ENCODE peak calls at places on chromosome 1, in nine cellular contexts. T is tibial nerve, J is HCT116, B is heart left ventricle, E is upper lobe of left lung, A is HepG2, H is uterus, Q is sigmoid colon, U is spleen. F is an unnamed sample.

GRCh38 chr1:174815474-174815908 is 184.3 kb upstream of the CACYBP start:
- DNase-seq in T (no peak), J (no peak), B (no peak), E (no peak), A (no peak), H (no peak), Q (no peak), U (no peak), F (no peak)

GRCh38 chr1:89557954-89558353 is 33.3 kb downstream of the LRRC8B start:
- DNase-seq in T (no peak), J (no peak), B (no peak), E (no peak), A (no peak), H (no peak), Q (no peak), U (no peak), F (no peak)

GRCh38 chr1:30052178-30052577 is 671.2 kb downstream of the MATN1 start:
- DNase-seq in T (no peak), J (no peak), B (no peak), E (no peak), A (no peak), H (no peak), Q (no peak), U (no peak), F (no peak)

GRCh38 chr1:227131193-227131592 is 187.1 kb downstream of the CDC42BPA start:
- DNase-seq in T (no peak), J (peak; percentile 15), B (no peak), E (no peak), A (peak; percentile 30), H (no peak), Q (no peak), U (no peak), F (no peak)

GRCh38 chr1:201763439-201764140 is 65.4 kb upstream of the IPO9 start:
- DNase-seq in T (no peak), J (no peak), B (no peak), E (no peak), A (no peak), H (no peak), Q (no peak), U (no peak), F (no peak)

GRCh38 chr1:6485937-6486250 is 5.6 kb downstream of the PLEKHG5 start:
- DNase-seq in T (no peak), J (no peak), B (no peak), E (no peak), A (no peak), H (no peak), Q (no peak), U (no peak), F (no peak)

GRCh38 chr1:165933446-165934170 is 106.2 kb downstream of the UCK2 start:
- DNase-seq in T (no peak), J (no peak), B (no peak), E (no peak), A (no peak), H (no peak), Q (no peak), U (no peak), F (no peak)

GRCh38 chr1:243575070-243575469 is 275.0 kb downstream of the AKT3 start:
- DNase-seq in T (no peak), J (no peak), B (no peak), E (no peak), A (no peak), H (no peak), Q (no peak), U (no peak), F (no peak)

GRCh38 chr1:116119876-116120275 is 8.7 kb downstream of the MAB21L3 start:
- DNase-seq in T (no peak), J (no peak), B (no peak), E (no peak), A (no peak), H (no peak), Q (no peak), U (no peak), F (no peak)

DNA sequence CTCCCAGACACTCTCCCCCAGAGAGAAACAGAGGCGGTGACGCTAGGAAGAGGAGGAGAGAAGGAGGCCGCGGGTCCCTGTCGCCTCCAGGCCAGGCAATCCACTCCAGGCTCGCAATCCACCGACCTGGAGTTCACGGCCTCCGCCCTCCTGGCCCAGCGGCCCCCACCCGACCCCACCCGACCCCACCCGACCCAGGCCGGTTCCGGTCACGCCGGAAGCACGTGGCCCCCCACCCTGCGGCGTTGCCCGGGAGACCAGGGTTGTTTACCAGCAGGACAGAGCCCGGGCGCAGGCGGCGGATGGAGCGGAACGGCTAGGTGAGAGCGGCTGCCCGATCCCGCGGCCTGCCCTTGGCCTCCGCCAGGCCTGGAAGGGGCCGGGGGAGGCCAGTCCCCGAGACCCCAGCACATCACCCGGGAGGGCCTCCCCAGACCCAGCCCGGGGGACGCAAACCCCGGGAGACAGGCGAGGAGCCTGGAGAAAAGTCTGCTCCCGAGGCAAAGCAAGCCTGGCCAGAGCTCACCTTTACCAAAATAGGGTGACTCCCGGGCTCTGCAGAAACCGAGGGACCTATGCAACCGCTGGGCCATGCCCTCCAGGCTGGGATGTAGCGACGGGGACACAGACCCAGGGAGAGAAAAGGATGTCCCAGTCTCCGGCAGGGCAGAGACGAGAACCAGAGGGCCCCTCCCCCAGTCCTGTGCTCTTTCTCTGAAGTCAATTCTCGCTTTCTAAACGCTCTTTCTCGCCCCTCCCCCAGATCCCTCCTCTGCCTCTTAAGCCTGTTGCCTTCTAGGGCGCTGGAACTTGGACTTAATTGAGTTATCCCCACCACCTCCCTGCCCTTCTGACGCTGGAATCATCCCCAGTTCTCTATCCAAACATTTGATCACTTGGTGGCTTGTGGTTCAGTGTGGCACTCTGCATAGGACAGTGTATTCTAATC is at the start of the genes PLA2G2C and UBXN10:
- DNase-seq in T (no peak), J (no peak), B (peak; percentile 71), E (peak; percentile 93), A (peak; percentile 13), H (peak; percentile 44), Q (peak; percentile 95), U (peak; percentile 87), F (peak; percentile 81)
- TF ChIP-seq POLR2A in T (no peak), J (no peak), B (no peak), E (no peak), A (no peak), H (no peak), Q (no peak), U (no peak), F (no peak)

DNA sequence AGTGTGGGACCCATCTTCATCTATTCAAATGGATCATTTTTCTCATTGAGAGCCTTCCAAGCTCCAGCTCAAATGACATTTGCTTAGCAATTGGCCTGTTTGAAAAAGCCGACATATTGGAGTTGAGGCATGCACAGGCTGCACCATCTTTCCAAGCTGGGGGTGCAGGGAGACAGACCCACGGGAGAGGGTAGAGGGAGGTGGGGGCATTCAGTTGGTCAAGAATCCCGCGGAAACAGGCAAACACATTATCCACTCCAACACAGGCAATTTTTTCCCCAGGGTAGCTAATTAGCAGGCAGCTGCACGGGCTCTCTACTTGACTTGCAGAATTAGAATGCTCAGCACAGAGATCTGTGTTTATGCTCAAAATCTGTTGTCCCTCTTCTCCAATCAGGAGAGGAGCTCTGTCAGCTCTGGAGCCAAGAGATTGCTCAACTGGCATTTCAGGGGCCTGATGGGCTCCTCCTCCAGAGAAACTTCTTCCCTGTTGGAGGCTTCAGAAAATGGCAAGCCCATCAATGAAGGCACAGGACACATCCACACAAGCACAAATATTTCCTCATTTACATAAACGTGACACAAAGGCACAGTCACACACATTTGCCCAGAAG is 267.8 kb downstream of the FOXD2 start:
- DNase-seq in T (peak; percentile 47), J (no peak), B (no peak), E (no peak), A (no peak), H (no peak), Q (peak; percentile 46), U (no peak), F (no peak)
- H3K27me3 ChIP-seq in T (peaks cover 49% of the 10 kb centered on the region), J (no peaks in the 10 kb centered on the region), B (peaks cover 52% of the 10 kb centered on the region), E (peaks cover 11% of the 10 kb centered on the region), A (peaks cover 13% of the 10 kb centered on the region), H (peaks cover 16% of the 10 kb centered on the region), Q (peaks cover 27% of the 10 kb centered on the region), U (peaks cover 4% of the 10 kb centered on the region), F (peaks cover 4% of the 10 kb centered on the region)

DNA sequence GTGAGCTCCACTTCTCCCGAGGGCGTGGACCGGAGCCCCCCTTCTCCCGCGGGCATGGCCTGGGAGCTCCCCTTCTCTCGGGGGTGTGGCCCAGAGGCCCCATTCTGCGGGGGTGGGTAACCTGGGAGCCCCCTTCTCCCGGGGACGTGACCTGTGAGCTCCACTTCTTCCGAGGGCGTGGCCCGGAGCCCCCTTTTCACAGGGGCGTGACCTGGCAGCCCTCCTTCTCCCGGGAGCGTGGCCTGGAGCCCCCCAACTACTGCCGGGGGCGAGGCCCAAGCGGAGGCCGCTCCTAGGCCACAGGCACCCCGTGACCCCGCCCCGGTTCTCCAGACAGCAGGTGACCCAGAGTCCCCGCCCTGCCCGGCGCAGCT is 309 bp downstream of the C1orf174 start:
- DNase-seq in T (no peak), J (no peak), B (no peak), E (no peak), A (no peak), H (no peak), Q (no peak), U (no peak), F (peak; percentile 45)
- TF ChIP-seq CTCF in T (no peak), J (no peak), B (no peak), E (no peak), A (no peak), H (no peak), Q (no peak), U (no peak), F (no peak)

GRCh38 chr1:203630697-203631096 is 4.1 kb downstream of the ATP2B4 start:
- DNase-seq in T (no peak), J (no peak), B (peak; percentile 60), E (no peak), A (no peak), H (no peak), Q (peak; percentile 70), U (no peak), F (no peak)

GRCh38 chr1:203631349-203631748 is 4.7 kb downstream of the ATP2B4 start:
- DNase-seq in T (no peak), J (no peak), B (no peak), E (no peak), A (no peak), H (no peak), Q (no peak), U (no peak), F (no peak)

GRCh38 chr1:203628185-203628996 is 1.8 kb downstream of the ATP2B4 start:
- DNase-seq in T (peak; percentile 31), J (no peak), B (peak; percentile 60), E (peak; percentile 77), A (no peak), H (peak; percentile 63), Q (peak; percentile 86), U (peak; percentile 80), F (no peak)

GRCh38 chr1:203628997-203629508 is 2.4 kb downstream of the ATP2B4 start:
- DNase-seq in T (no peak), J (no peak), B (no peak), E (no peak), A (no peak), H (no peak), Q (no peak), U (no peak), F (no peak)

DNA sequence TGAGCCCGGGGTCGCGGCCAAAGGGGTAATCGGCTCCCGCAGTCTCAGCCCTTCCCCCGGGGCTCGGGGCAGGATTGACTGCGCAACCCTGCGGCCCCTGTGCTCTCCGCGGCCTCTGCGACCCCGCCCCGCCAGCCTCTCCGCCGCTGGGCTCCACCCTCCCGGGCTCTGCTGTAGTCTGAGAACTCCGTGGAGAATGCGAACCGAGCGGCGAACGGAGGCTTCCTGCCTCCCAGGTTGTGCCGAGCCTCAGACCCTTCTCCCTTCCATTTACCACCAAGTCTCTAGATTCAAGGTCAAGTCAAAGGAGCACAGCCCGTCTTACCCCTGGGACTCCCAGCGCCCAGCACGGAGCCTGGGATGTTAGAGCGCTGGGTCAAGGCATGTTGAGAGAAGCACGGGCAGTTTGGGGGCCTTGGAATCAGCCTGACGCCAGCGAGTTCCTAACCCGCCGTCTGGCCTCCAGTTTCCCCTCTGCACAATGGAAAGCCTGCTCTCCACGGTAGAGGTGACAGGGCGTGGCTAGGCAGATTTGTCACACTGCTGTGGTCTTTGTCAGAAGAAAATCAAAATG is 3.0 kb downstream of the ATP2B4 start:
- DNase-seq in T (peak; percentile 53), J (no peak), B (peak; percentile 81), E (peak; percentile 93), A (no peak), H (peak; percentile 73), Q (peak; percentile 91), U (peak; percentile 91), F (peak; percentile 70)
- TF ChIP-seq POLR2A in T (no peak), J (no peak), B (no peak), E (no peak), A (no peak), H (peak; percentile 62), Q (peak; percentile 40), U (no peak), F (no peak)

F was measured in right lobe of liver.